ENCODE peak calls at places on chromosomes 11 and 22, in seven cellular contexts. Z, L, Q, M, K, A and R are unnamed samples.

GRCh38 chr11:47143322-47143721 is 33.4 kb downstream of the ARFGAP2 start:
- DNase-seq in M (peak), Q (no peak), L (peak), Z (peak), K (no peak), A (peak), R (no peak)

GRCh38 chr11:4466168-4466891 is 16.1 kb upstream of the OR52K1 start:
- DNase-seq in A (no peak), Z (no peak), Q (no peak), K (no peak), M (no peak), L (no peak), R (no peak)

GRCh38 chr11:61966673-61967176 is 709 bp downstream of the FTH1 start:
- DNase-seq in Z (peak), M (peak), L (peak), A (peak), K (no peak), Q (no peak), R (peak)

GRCh38 chr11:133660202-133660568 is 127.9 kb upstream of the OPCML start:
- DNase-seq in L (no peak), A (no peak), Q (no peak), Z (no peak), M (no peak), K (no peak), R (peak)

GRCh38 chr22:21714059-21714770 is 21.4 kb downstream of the YPEL1 start:
- DNase-seq in A (no peak), Q (no peak), K (no peak), Z (no peak), M (no peak), L (no peak), R (no peak)

GRCh38 chr11:72719551-72719950 is 32.7 kb downstream of the ARAP1 start:
- DNase-seq in L (no peak), M (no peak), Q (no peak), K (no peak), Z (no peak), A (no peak), R (no peak)

GRCh38 chr11:80899381-80899780 is 1458.6 kb upstream of the TENM4 start:
- DNase-seq in Q (no peak), A (peak), L (peak), K (no peak), Z (peak), M (peak), R (no peak)

GRCh38 chr11:72863091-72863490 is 48.9 kb downstream of the ATG16L2 start:
- DNase-seq in K (no peak), Q (no peak), M (no peak), L (no peak), Z (no peak), A (no peak), R (no peak)

GRCh38 chr11:110565690-110566336 is 136.1 kb downstream of the FDX1 start:
- DNase-seq in M (no peak), A (no peak), Z (no peak), K (no peak), L (no peak), Q (no peak), R (no peak)

GRCh38 chr11:22792497-22792896 is 37.1 kb downstream of the SVIP start:
- DNase-seq in Z (peak), K (no peak), Q (no peak), L (peak), A (peak), M (peak), R (no peak)

GRCh38 chr11:68455485-68455884 is 5.1 kb upstream of the PPP6R3 start:
- DNase-seq in Q (no peak), A (no peak), Z (no peak), L (no peak), K (no peak), M (no peak), R (no peak)

GRCh38 chr11:72812968-72813739 is 1.1 kb upstream of the ATG16L2 start:
- DNase-seq in Z (peak), Q (peak), M (peak), K (peak), A (peak), L (peak), R (peak)

GRCh38 chr22:47736166-47737034 is 974.0 kb downstream of the TBC1D22A start:
- DNase-seq in K (no peak), L (no peak), Q (no peak), Z (no peak), M (no peak), A (no peak), R (no peak)

GRCh38 chr22:45640291-45640940 is 31.2 kb upstream of the ATXN10 start:
- DNase-seq in K (no peak), Z (no peak), M (no peak), Q (peak), A (no peak), L (no peak), R (no peak)

GRCh38 chr11:96015911-96016565 is 92.1 kb upstream of the MTMR2 start:
- DNase-seq in L (no peak), K (no peak), M (no peak), Z (no peak), Q (no peak), A (no peak), R (no peak)

GRCh38 chr11:118238947-118239346 is 13.2 kb downstream of the MPZL3 start:
- DNase-seq in M (no peak), Z (no peak), Q (peak), K (no peak), A (no peak), L (no peak), R (no peak)

GRCh38 chr11:70203749-70204465 is 811 bp downstream of the FADD start:
- DNase-seq in K (peak), A (peak), M (peak), Q (peak), Z (peak), L (peak), R (no peak)

GRCh38 chr22:42970029-42970428 is 44.9 kb downstream of the PACSIN2 start:
- DNase-seq in A (no peak), M (no peak), Q (no peak), K (no peak), L (no peak), Z (no peak), R (no peak)

GRCh38 chr11:66272600-66272999 is 4.2 kb downstream of the RAB1B start:
- DNase-seq in L (no peak), A (no peak), Q (no peak), M (no peak), Z (no peak), K (no peak), R (no peak)

GRCh38 chr11:57474017-57474750 is 13.9 kb downstream of the RTN4RL2 start:
- DNase-seq in Z (no peak), A (no peak), Q (no peak), M (no peak), L (no peak), K (no peak), R (no peak)

GRCh38 chr22:49976439-49977175 is 16.0 kb downstream of the PIM3 start:
- DNase-seq in A (no peak), Z (no peak), M (no peak), K (no peak), L (no peak), Q (peak), R (peak)